ENCODE peak calls at places on chromosome 7, in seven cellular contexts. G is IMR-90, E is PC-3, I is cardiac muscle cell, H is uterus, X is tibial artery, C is psoas muscle. S is an unnamed sample. For H3K27me3, the result is how much of the 10 kb centered on the place peaks cover.

GRCh38 chr7:133912916-133913697 is 214.0 kb upstream of the LRGUK start:
- DNase-seq in G (peak), E (peak), I (no peak), H (no peak), X (no peak), C (no peak), S (peak)

GRCh38 chr7:20607216-20607615 is 8.3 kb upstream of the ABCB5 start:
- DNase-seq in G (no peak), E (peak), I (no peak), H (no peak), X (no peak), C (no peak), S (no peak)

GRCh38 chr7:99224263-99224947 is 16.5 kb upstream of the KPNA7 start:
- DNase-seq in G (peak), E (peak), I (peak), H (no peak), X (peak), C (no peak), S (peak)

GRCh38 chr7:5494683-5495561 is 71.3 kb upstream of the TNRC18 start:
- DNase-seq in G (peak), E (peak), I (peak), H (peak), X (peak), C (peak), S (peak)

GRCh38 chr7:533266-533665 is 13.6 kb upstream of the PDGFA start:
- DNase-seq in G (no peak), E (no peak), I (no peak), H (no peak), X (no peak), C (no peak), S (no peak)

GRCh38 chr7:158228986-158229385 is 358.6 kb downstream of the PTPRN2 start:
- DNase-seq in G (no peak), E (peak), I (no peak), H (no peak), X (no peak), C (no peak), S (no peak)

GRCh38 chr7:24724451-24725190 is 32.6 kb downstream of the GSDME start:
- DNase-seq in G (no peak), E (no peak), I (no peak), H (no peak), X (no peak), C (no peak), S (no peak)

GRCh38 chr7:141027043-141027442 is 12.3 kb upstream of the MRPS33 start:
- DNase-seq in G (no peak), E (no peak), I (no peak), H (no peak), X (no peak), C (no peak), S (no peak)

GRCh38 chr7:98079891-98080653 is 26.6 kb upstream of the LMTK2 start:
- DNase-seq in G (no peak), E (no peak), I (no peak), H (no peak), X (no peak), C (no peak), S (no peak)

GRCh38 chr7:4878336-4879335 is 4.9 kb downstream of the RADIL start:
- DNase-seq in G (no peak), E (no peak), I (no peak), H (no peak), X (no peak), C (no peak), S (peak)

GRCh38 chr7:30900803-30901362 is 10.8 kb upstream of the AQP1 start:
- DNase-seq in G (no peak), E (no peak), I (no peak), H (no peak), X (no peak), C (no peak), S (no peak)

GRCh38 chr7:142445019-142445686 is 187.3 kb upstream of the PRSS58 start:
- DNase-seq in G (no peak), E (peak), I (no peak), H (no peak), X (no peak), C (no peak), S (no peak)

GRCh38 chr7:128217030-128217805 is 23.9 kb upstream of the LEP start:
- DNase-seq in G (peak), E (peak), I (peak), H (no peak), X (no peak), C (no peak), S (peak)

GRCh38 chr7:117896339-117896738 is 23.1 kb upstream of the CTTNBP2 start:
- DNase-seq in G (no peak), E (peak), I (no peak), H (no peak), X (no peak), C (no peak), S (no peak)

GRCh38 chr7:66883716-66884115 is 37.3 kb upstream of the TMEM248 start:
- DNase-seq in G (peak), E (peak), I (no peak), H (no peak), X (no peak), C (no peak), S (no peak)

GRCh38 chr7:90624128-90624980 is 28.2 kb downstream of the CDK14 start:
- DNase-seq in G (peak), E (peak), I (peak), H (peak), X (no peak), C (no peak), S (no peak)

GRCh38 chr7:18846765-18847215 is 270.6 kb downstream of the TWIST1 start:
- DNase-seq in G (no peak), E (no peak), I (no peak), H (no peak), X (no peak), C (no peak), S (no peak)

GRCh38 chr7:108920490-108920889 is 350.8 kb downstream of the DNAJB9 start:
- DNase-seq in G (no peak), E (no peak), I (no peak), H (no peak), X (no peak), C (no peak), S (no peak)

GRCh38 chr7:151251328-151251925 is 2.9 kb upstream of the SMARCD3 start:
- DNase-seq in G (peak), E (no peak), I (peak), H (peak), X (no peak), C (peak), S (peak)

GRCh38 chr7:108794466-108794865 is 224.8 kb downstream of the DNAJB9 start:
- DNase-seq in G (no peak), E (no peak), I (no peak), H (no peak), X (no peak), C (no peak), S (no peak)

GRCh38 chr7:39733881-39734571 is 110.7 kb downstream of the RALA start:
- DNase-seq in G (peak), E (peak), I (peak), H (no peak), X (no peak), C (no peak), S (peak)

GRCh38 chr7:34155225-34155908 is 250.0 kb downstream of the BMPER start:
- DNase-seq in G (peak), E (no peak), I (peak), H (peak), X (peak), C (peak), S (peak)

GRCh38 chr7:150909192-150909591 is 56.9 kb downstream of the AOC1 start:
- DNase-seq in G (no peak), E (no peak), I (no peak), H (no peak), X (no peak), C (no peak), S (no peak)

GRCh38 chr7:32093415-32094408 is 23.5 kb upstream of the PDE1C start:
- DNase-seq in G (peak), E (peak), I (peak), H (no peak), X (peak), C (no peak), S (peak)

GRCh38 chr7:21364838-21365267 is 63.0 kb upstream of the SP4 start:
- DNase-seq in G (no peak), E (peak), I (no peak), H (no peak), X (no peak), C (no peak), S (no peak)

GRCh38 chr7:33250421-33250827 is 121.1 kb downstream of the BBS9 start:
- DNase-seq in G (peak), E (no peak), I (peak), H (no peak), X (no peak), C (no peak), S (peak)

GRCh38 chr7:97019710-97020109 is 4.9 kb downstream of the DLX5 start:
- DNase-seq in G (no peak), E (no peak), I (no peak), H (no peak), X (no peak), C (no peak), S (no peak)

GRCh38 chr7:80172387-80172786 is 37.8 kb downstream of the GNAI1 start:
- DNase-seq in G (no peak), E (no peak), I (no peak), H (no peak), X (no peak), C (no peak), S (no peak)

GRCh38 chr7:102860351-102860811 is 52.4 kb upstream of the LRRC17 start:
- DNase-seq in G (peak), E (peak), I (peak), H (no peak), X (no peak), C (no peak), S (peak)

GRCh38 chr7:13851756-13852155 is 137.7 kb downstream of the ETV1 start:
- DNase-seq in G (peak), E (no peak), I (peak), H (no peak), X (no peak), C (no peak), S (peak)

GRCh38 chr7:39051707-39052106 is 74.0 kb downstream of the POU6F2 start:
- DNase-seq in G (no peak), E (no peak), I (no peak), H (no peak), X (no peak), C (no peak), S (no peak)

GRCh38 chr7:128067983-128068382 is 36.7 kb upstream of the LRRC4 start:
- DNase-seq in G (no peak), E (no peak), I (no peak), H (no peak), X (no peak), C (no peak), S (no peak)

GRCh38 chr7:141415999-141416398 is 135.2 kb upstream of the AGK start:
- DNase-seq in G (no peak), E (no peak), I (no peak), H (no peak), X (no peak), C (no peak), S (no peak)

GRCh38 chr7:108415821-108416536 is 40.3 kb downstream of the NRCAM start:
- DNase-seq in G (no peak), E (peak), I (peak), H (no peak), X (no peak), C (no peak), S (peak)

GRCh38 chr7:157537056-157537455 is 200.3 kb downstream of the DNAJB6 start:
- DNase-seq in G (no peak), E (no peak), I (no peak), H (no peak), X (no peak), C (peak), S (no peak)

GRCh38 chr7:8491106-8491505 is 57.7 kb downstream of the NXPH1 start:
- DNase-seq in G (no peak), E (no peak), I (no peak), H (no peak), X (no peak), C (no peak), S (no peak)

GRCh38 chr7:87148332-87148955 is 3.8 kb upstream of the DMTF1 start:
- DNase-seq in G (peak), E (peak), I (peak), H (no peak), X (no peak), C (no peak), S (no peak)

GRCh38 chr7:7918736-7919448 is 49.7 kb upstream of the GLCCI1 start:
- DNase-seq in G (peak), E (no peak), I (no peak), H (no peak), X (no peak), C (no peak), S (no peak)

GRCh38 chr7:149714910-149715471 is 58.4 kb downstream of the ZNF467 start:
- DNase-seq in G (peak), E (peak), I (peak), H (peak), X (no peak), C (no peak), S (no peak)

GRCh38 chr7:149715476-149715875 is 57.9 kb downstream of the ZNF467 start:
- DNase-seq in G (no peak), E (no peak), I (no peak), H (no peak), X (no peak), C (no peak), S (no peak)

GRCh38 chr7:149713731-149714068 is 59.7 kb downstream of the ZNF467 start:
- DNase-seq in G (no peak), E (no peak), I (no peak), H (no peak), X (no peak), C (no peak), S (no peak)

GRCh38 chr7:149713061-149713730 is 60.2 kb downstream of the ZNF467 start:
- DNase-seq in G (no peak), E (no peak), I (no peak), H (no peak), X (no peak), C (no peak), S (no peak)

DNA sequence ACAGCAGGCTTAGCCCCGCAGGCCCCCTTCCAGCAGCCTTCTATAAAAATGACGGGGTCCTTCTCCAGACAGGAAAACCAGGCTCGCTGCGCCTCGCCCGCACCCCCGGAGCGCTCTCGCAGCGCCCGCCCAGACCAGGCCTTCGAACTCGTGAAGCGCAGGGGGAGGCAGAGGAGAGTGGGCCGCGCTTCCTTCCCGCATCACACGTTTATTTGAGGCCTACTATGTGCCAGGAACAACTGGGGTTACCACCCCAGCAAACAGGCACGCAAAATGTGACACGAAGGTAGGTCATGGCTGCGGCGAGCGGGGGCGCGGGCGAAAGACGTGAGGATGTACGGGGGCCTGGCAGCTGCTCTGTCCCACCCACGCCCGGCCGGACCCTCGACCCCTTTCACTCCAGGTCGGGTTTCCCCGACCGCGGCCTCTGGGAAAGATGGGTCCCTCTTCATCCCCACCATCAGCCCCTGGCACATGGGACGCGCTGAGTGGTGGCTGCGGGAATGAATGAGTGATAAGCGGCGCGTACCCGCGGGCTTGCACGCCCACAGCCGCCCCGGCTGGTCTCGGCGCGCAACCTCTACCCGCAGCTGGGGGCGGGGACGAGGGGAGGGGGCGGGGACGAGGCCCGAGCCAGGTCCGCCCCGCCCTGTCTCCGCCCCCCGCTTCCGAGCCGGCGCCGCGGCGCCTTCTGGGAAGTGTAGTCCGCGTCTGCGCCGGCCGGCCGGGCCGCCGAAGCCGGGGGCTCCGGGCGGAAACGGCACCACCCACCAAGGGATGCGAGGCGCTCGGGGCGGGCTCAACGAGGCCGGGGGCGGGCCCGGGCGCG is 59.1 kb downstream of the ZNF467 start:
- DNase-seq in G (peak), E (peak), I (peak), H (peak), X (peak), C (peak), S (peak)
- TF ChIP-seq CTCF in G (no peak), E (no peak), I (no peak), H (no peak), X (no peak), C (no peak), S (no peak)

GRCh38 chr7:70717553-70718248 is 414.2 kb upstream of the GALNT17 start:
- DNase-seq in G (no peak), E (no peak), I (no peak), H (no peak), X (no peak), C (no peak), S (no peak)

GRCh38 chr7:70721500-70721899 is 410.4 kb upstream of the GALNT17 start:
- DNase-seq in G (no peak), E (no peak), I (no peak), H (no peak), X (no peak), C (no peak), S (no peak)

GRCh38 chr7:70720191-70720873 is 411.6 kb upstream of the GALNT17 start:
- DNase-seq in G (no peak), E (no peak), I (no peak), H (no peak), X (no peak), C (no peak), S (no peak)

GRCh38 chr7:70723339-70723738 is 408.6 kb upstream of the GALNT17 start:
- DNase-seq in G (no peak), E (no peak), I (no peak), H (no peak), X (no peak), C (no peak), S (no peak)

DNA sequence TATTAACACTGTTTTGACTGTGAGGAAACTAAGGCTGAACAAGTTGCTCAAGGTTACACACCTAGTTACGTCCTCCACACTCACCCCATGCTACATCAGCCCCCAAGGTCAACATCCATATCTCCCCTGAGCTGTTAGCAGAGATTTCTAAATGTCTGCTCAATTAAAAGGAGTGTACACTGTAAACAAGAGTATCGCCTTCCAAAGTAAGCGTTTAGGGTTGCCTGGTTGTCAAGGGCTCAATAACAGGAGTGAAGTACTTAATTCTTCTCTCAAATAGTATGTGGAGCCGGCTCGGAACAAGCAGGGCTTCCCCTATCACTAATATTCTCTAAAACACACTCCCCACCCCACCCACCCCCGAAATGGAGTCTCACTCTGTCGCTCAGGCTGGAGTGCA is 412.8 kb upstream of the GALNT17 start:
- DNase-seq in G (no peak), E (no peak), I (no peak), H (no peak), X (no peak), C (no peak), S (no peak)
- H3K27ac ChIP-seq in G (no peak), E (no peak), I (no peak), H (no peak), X (no peak), C (no peak), S (no peak)

DNA sequence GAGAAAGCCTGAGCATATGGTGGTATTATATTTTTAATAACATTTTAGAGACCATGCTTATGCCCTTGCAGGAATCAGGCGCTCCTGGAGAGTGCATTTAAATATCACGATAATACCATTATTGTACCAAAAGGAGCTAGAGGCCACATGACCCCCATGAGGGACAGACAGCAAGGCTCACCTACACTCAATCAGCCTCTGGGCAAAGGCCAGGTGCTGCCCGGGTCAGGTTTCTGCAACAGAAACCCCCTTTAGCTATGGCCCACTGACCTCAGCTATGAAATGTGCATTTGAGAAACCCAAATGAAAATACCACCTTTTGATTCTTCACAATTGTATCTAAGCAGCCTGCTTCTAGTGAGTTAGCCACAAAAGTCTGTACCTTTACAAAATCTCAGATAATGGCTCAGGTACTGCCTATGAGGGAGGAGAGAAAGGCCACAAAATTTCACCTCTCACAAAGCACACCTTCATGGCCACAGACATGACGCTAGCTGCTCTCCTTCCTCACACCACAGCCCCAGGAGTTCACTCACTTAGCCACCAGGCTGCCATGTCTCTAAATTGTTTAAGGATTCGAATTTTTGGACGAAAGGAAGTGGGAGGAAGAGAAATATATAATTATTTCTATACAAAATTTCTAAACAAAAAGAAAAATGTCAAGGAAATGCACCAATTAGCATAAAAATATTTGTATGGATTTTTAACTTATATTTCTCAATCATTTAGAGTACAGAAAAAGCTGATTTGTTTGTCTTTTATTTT is 79.9 kb downstream of the GLI3 start:
- DNase-seq in G (no peak), E (no peak), I (no peak), H (no peak), X (no peak), C (no peak), S (no peak)
- H3K27me3 ChIP-seq in G (under half), E (under half), I (under half), H (under half), X (under half), C (under half), S (under half)

GRCh38 chr7:105399043-105399725 is 10.5 kb upstream of the SRPK2 start:
- DNase-seq in G (peak), E (peak), I (peak), H (no peak), X (no peak), C (no peak), S (no peak)
- TF ChIP-seq CTCF in G (peak), E (peak), I (peak), H (peak), X (peak), C (no peak), S (peak)

DNA sequence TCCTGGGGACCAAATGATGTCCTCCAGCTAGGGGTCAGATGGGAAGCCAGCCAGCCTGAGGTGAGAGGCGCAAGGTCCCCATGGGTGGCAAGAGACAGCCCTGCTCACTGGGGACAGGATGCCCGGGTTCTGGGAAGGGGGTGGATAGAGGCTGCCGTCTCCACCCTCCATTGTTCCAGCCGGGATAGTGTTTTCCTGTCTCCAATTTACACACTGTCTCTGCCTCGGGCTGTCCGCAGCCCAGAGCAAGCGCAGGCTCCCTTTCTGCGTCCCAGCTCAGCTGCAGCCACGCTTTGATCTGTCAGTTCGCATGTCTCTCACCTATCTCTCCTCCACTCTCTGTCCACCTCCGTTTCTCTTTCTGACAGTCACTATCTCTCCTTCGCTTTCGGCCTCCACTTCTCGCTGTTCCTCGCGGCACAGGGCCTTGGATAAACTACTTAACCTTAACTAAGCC is 2.1 kb downstream of the EPHB4 start:
- DNase-seq in G (no peak), E (peak), I (no peak), H (no peak), X (no peak), C (peak), S (no peak)
- H3K27ac ChIP-seq in G (peak), E (peak), I (no peak), H (peak), X (no peak), C (no peak), S (no peak)

S was measured in brain microvascular endothelial cell.